ENCODE peak calls at places on chromosomes 11 and 22, in six cellular contexts. S is fibroblast of villous mesenchyme; B is OCI-LY7; O is heart left ventricle; N is CD4-positive, alpha-beta T cell; U is HCT116. L is an unnamed sample.

GRCh38 chr11:69241844-69242582 is 51.9 kb upstream of the MYEOV start:
- DNase-seq in S (peak; percentile 20), B (peak; percentile 63), O (no peak), N (no peak), U (no peak), L (no peak)

GRCh38 chr22:39941661-39942060 is 18.5 kb upstream of the TMA7B start:
- DNase-seq in S (no peak), B (no peak), O (no peak), N (no peak), U (no peak), L (no peak)

GRCh38 chr22:49269371-49269770 is 558.3 kb downstream of the BRD1 start:
- DNase-seq in S (no peak), B (no peak), O (no peak), N (no peak), U (no peak), L (no peak)

GRCh38 chr11:75413864-75414263 is 14.5 kb downstream of the RPS3 start:
- DNase-seq in S (no peak), B (no peak), O (no peak), N (no peak), U (no peak), L (no peak)

GRCh38 chr11:126408496-126408895 is 53.0 kb downstream of the ST3GAL4 start:
- DNase-seq in S (no peak), B (no peak), O (no peak), N (no peak), U (no peak), L (no peak)

GRCh38 chr22:38941488-38941987 is 15.9 kb upstream of the APOBEC3A start:
- DNase-seq in S (peak; percentile 11), B (no peak), O (no peak), N (no peak), U (no peak), L (peak; percentile 78)

GRCh38 chr11:1076061-1076665 is 1.5 kb downstream of the MUC2 start:
- DNase-seq in S (no peak), B (no peak), O (no peak), N (no peak), U (no peak), L (peak; percentile 35)

GRCh38 chr22:44668190-44668885 is 33.7 kb upstream of the PRR5 start:
- DNase-seq in S (no peak), B (no peak), O (no peak), N (no peak), U (no peak), L (peak; percentile 48)

GRCh38 chr11:1298695-1299492 is 10.5 kb downstream of the TOLLIP start:
- DNase-seq in S (peak; percentile 92), B (no peak), O (peak; percentile 49), N (no peak), U (no peak), L (peak; percentile 93)

GRCh38 chr22:46391486-46392136 is 56.1 kb downstream of the TRMU start:
- DNase-seq in S (no peak), B (no peak), O (no peak), N (no peak), U (no peak), L (no peak)

GRCh38 chr11:79253280-79253679 is 187.6 kb downstream of the TENM4 start:
- DNase-seq in S (no peak), B (no peak), O (no peak), N (no peak), U (no peak), L (no peak)

GRCh38 chr11:78690588-78690987 is 115.9 kb upstream of the NARS2 start:
- DNase-seq in S (no peak), B (no peak), O (no peak), N (no peak), U (no peak), L (no peak)

GRCh38 chr22:43811777-43812148 is 342 bp downstream of the EFCAB6 start:
- DNase-seq in S (peak; percentile 80), B (no peak), O (no peak), N (no peak), U (no peak), L (no peak)

GRCh38 chr22:29964777-29965176 is 81.8 kb downstream of the MTMR3 start:
- DNase-seq in S (no peak), B (no peak), O (no peak), N (no peak), U (no peak), L (no peak)

GRCh38 chr11:23932485-23932898 is 564.4 kb upstream of the LUZP2 start:
- DNase-seq in S (peak; percentile 73), B (no peak), O (no peak), N (no peak), U (no peak), L (no peak)

GRCh38 chr22:42562282-42562681 is 8.5 kb downstream of the SERHL2 start:
- DNase-seq in S (no peak), B (peak; percentile 70), O (no peak), N (no peak), U (no peak), L (no peak)

GRCh38 chr11:3135491-3136440 is 29.3 kb downstream of the OSBPL5 start:
- DNase-seq in S (no peak), B (no peak), O (no peak), N (no peak), U (no peak), L (peak; percentile 43)

GRCh38 chr11:19323502-19323901 is 82.8 kb upstream of the E2F8 start:
- DNase-seq in S (no peak), B (peak; percentile 10), O (no peak), N (no peak), U (no peak), L (no peak)

GRCh38 chr11:19327280-19327679 is 86.5 kb upstream of the E2F8 start:
- DNase-seq in S (no peak), B (no peak), O (no peak), N (no peak), U (no peak), L (no peak)

GRCh38 chr11:19329910-19330309 is 89.2 kb upstream of the E2F8 start:
- DNase-seq in S (no peak), B (no peak), O (no peak), N (no peak), U (no peak), L (no peak)

GRCh38 chr11:19328586-19329311 is 88.0 kb upstream of the E2F8 start:
- DNase-seq in S (no peak), B (no peak), O (no peak), N (no peak), U (no peak), L (no peak)

GRCh38 chr11:19326499-19326898 is 85.8 kb upstream of the E2F8 start:
- DNase-seq in S (peak; percentile 42), B (no peak), O (no peak), N (no peak), U (no peak), L (no peak)
- TF ChIP-seq CTCF in S (peak; percentile 38), B (peak; percentile 55), O (peak; percentile 25), N (no peak), U (no peak), L (no peak)

GRCh38 chr11:114986365-114986764 is 308.0 kb downstream of the NXPE2 start:
- DNase-seq in S (no peak), B (no peak), O (no peak), N (no peak), U (no peak), L (no peak)

GRCh38 chr11:114989536-114989935 is 311.2 kb downstream of the NXPE2 start:
- DNase-seq in S (no peak), B (no peak), O (no peak), N (no peak), U (no peak), L (no peak)

GRCh38 chr11:114984611-114985163 is 306.4 kb downstream of the NXPE2 start:
- DNase-seq in S (no peak), B (no peak), O (no peak), N (no peak), U (no peak), L (no peak)

GRCh38 chr11:114988644-114989043 is 310.3 kb downstream of the NXPE2 start:
- DNase-seq in S (no peak), B (no peak), O (no peak), N (no peak), U (no peak), L (no peak)

GRCh38 chr11:114987171-114987760 is 308.9 kb downstream of the NXPE2 start:
- DNase-seq in S (no peak), B (no peak), O (no peak), N (no peak), U (no peak), L (no peak)
- TF ChIP-seq CTCF in S (no peak), B (no peak), O (no peak), N (no peak), U (no peak), L (no peak)

GRCh38 chr11:72012897-72013721 is 14.4 kb downstream of the IL18BP start:
- DNase-seq in S (peak; percentile 61), B (no peak), O (peak; percentile 77), N (no peak), U (no peak), L (peak; percentile 79)

GRCh38 chr11:72012091-72012630 is 13.5 kb downstream of the IL18BP start:
- DNase-seq in S (no peak), B (no peak), O (no peak), N (no peak), U (no peak), L (no peak)

GRCh38 chr11:72014761-72015320 is 16.1 kb downstream of the IL18BP start:
- DNase-seq in S (no peak), B (no peak), O (no peak), N (no peak), U (no peak), L (no peak)

GRCh38 chr11:72013765-72014711 is 15.3 kb downstream of the IL18BP start:
- DNase-seq in S (no peak), B (no peak), O (no peak), N (no peak), U (no peak), L (no peak)

GRCh38 chr11:72015511-72016061 is 16.9 kb downstream of the IL18BP start:
- DNase-seq in S (peak; percentile 38), B (peak; percentile 32), O (no peak), N (no peak), U (no peak), L (no peak)
- TF ChIP-seq CTCF in S (peak; percentile 44), B (peak; percentile 66), O (no peak), N (no peak), U (peak; percentile 33), L (no peak)

GRCh38 chr11:65356394-65356972 is 1.9 kb downstream of the TIGD3 start:
- DNase-seq in S (no peak), B (no peak), O (no peak), N (no peak), U (no peak), L (no peak)

GRCh38 chr11:65354265-65355012 is at the start of gene TIGD3:
- DNase-seq in S (peak; percentile 96), B (peak; percentile 98), O (peak; percentile 99), N (peak; percentile 96), U (peak; percentile 81), L (peak; percentile 97)

GRCh38 chr11:65355776-65356393 is 1.3 kb downstream of the TIGD3 start:
- DNase-seq in S (peak; percentile 48), B (no peak), O (no peak), N (no peak), U (no peak), L (peak; percentile 56)

GRCh38 chr11:65355013-65355775 is 643 bp downstream of the TIGD3 start:
- DNase-seq in S (no peak), B (peak; percentile 57), O (no peak), N (peak; percentile 41), U (no peak), L (peak; percentile 68)

DNA sequence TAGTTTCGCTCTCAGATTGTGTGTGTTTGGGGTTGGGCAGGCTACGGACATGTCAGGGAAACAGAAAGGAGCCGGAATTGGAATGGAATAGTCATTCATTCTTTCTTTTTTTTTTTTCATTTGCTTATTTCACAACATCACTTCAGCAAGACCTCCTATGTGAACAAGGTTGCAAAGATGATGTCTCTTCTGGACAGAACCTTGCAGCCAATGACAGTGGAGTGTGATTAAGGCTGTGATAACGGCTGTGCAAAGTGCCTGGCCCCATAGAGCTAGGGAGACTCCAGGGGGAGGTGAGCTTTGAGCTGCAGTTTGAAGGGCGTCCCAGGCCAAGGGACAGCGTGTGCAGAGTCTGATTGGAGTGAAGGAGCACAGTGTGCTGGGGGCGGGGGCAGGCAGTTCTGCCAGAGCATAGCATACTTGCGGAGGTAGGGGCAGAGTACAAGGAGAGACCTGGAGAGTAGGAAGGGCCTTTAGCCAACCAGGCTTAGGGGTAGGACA is 3.4 kb downstream of the TIGD3 start:
- DNase-seq in S (peak; percentile 30), B (no peak), O (no peak), N (no peak), U (no peak), L (no peak)
- TF ChIP-seq CTCF in S (no peak), B (no peak), O (no peak), N (no peak), U (no peak), L (no peak)

L was measured in lower lobe of right lung.